ENCODE peak calls at places on chromosome 22, in seven cellular contexts. L, H, S, N, A, W and R are unnamed samples.
A peak's percentile ranks its signal among the peaks of the same experiment; 100 is the strongest.

GRCh38 chr22:42961815-42962214 is 53.1 kb downstream of the PACSIN2 start:
- DNase-seq in W (no peak), L (no peak), N (no peak), H (no peak), A (no peak), S (no peak), R (no peak)

GRCh38 chr22:43277987-43278601 is 65.1 kb downstream of the SCUBE1 start:
- DNase-seq in L (no peak), H (no peak), S (no peak), A (no peak), W (no peak), N (peak; percentile 41), R (peak; percentile 47)

GRCh38 chr22:49049691-49050090 is 778.0 kb downstream of the BRD1 start:
- DNase-seq in N (no peak), A (no peak), H (no peak), L (no peak), S (no peak), W (no peak), R (no peak)

GRCh38 chr22:45212306-45212709 is 28.4 kb downstream of the KIAA0930 start:
- DNase-seq in W (no peak), S (no peak), H (no peak), A (no peak), N (no peak), L (no peak), R (no peak)

GRCh38 chr22:17172172-17172833 is 13.2 kb upstream of the HDHD5 start:
- DNase-seq in A (no peak), N (no peak), L (no peak), W (no peak), H (no peak), S (no peak), R (no peak)

GRCh38 chr22:31730344-31730711 is 19.6 kb downstream of the PRR14L start:
- DNase-seq in A (no peak), L (no peak), H (no peak), N (no peak), S (no peak), W (no peak), R (no peak)

GRCh38 chr22:27930246-27931060 is 11.4 kb upstream of the PITPNB start:
- DNase-seq in A (no peak), H (no peak), N (no peak), L (no peak), W (no peak), S (no peak), R (no peak)

GRCh38 chr22:41305646-41306045 is 4.3 kb downstream of the ZC3H7B start:
- DNase-seq in W (no peak), S (no peak), A (no peak), L (no peak), N (no peak), H (no peak), R (no peak)

GRCh38 chr22:24416095-24416494 is 11.3 kb upstream of the ADORA2A start:
- DNase-seq in N (no peak), W (no peak), L (no peak), S (no peak), A (no peak), H (no peak), R (no peak)

GRCh38 chr22:42176271-42176670 is 45.7 kb upstream of the CYP2D6 start:
- DNase-seq in L (no peak), N (no peak), A (no peak), S (no peak), H (no peak), W (no peak), R (no peak)

GRCh38 chr22:39997939-39998726 is 3.4 kb downstream of the FAM83F start:
- DNase-seq in S (no peak), L (no peak), A (no peak), N (no peak), W (no peak), H (no peak), R (peak; percentile 73)

GRCh38 chr22:50171319-50171964 is 911 bp downstream of the PANX2 start:
- DNase-seq in H (no peak), S (no peak), N (no peak), W (no peak), L (no peak), A (no peak), R (no peak)

GRCh38 chr22:48251629-48252028 is 1489.2 kb downstream of the TBC1D22A start:
- DNase-seq in A (no peak), W (no peak), H (no peak), S (no peak), L (no peak), N (no peak), R (no peak)

GRCh38 chr22:37430941-37431340 is 3.7 kb upstream of the ELFN2 start:
- DNase-seq in L (no peak), N (no peak), W (no peak), H (no peak), A (no peak), S (no peak), R (no peak)

GRCh38 chr22:43901976-43902643 is 10.3 kb upstream of the PNPLA5 start:
- DNase-seq in N (no peak), A (no peak), W (no peak), S (no peak), L (no peak), H (no peak), R (no peak)